ENCODE peak calls at places on chromosomes 4 and X, in six cellular contexts. O, C, F, K, L and T are unnamed samples.

GRCh38 chr4:114727426-114727825 is 128.8 kb downstream of the UGT8 start:
- DNase-seq in O (no peak), C (no peak), F (no peak), K (peak; percentile 83), L (peak; percentile 8), T (no peak)

GRCh38 chr4:136796953-136797352 is 735.3 kb downstream of the PCDH18 start:
- DNase-seq in O (no peak), C (no peak), F (no peak), K (no peak), L (peak; percentile 45), T (no peak)

GRCh38 chr4:183876268-183876934 is 28.7 kb upstream of the STOX2 start:
- DNase-seq in O (peak; percentile 90), C (peak; percentile 88), F (peak; percentile 94), K (no peak), L (no peak), T (no peak)

GRCh38 chrX:108699368-108699767 is 37.0 kb downstream of the IRS4 start:
- DNase-seq in O (peak; percentile 12), C (no peak), F (no peak), K (peak; percentile 54), L (peak; percentile 49), T (no peak)

GRCh38 chr4:43113196-43113595 is 220.7 kb downstream of the GRXCR1 start:
- DNase-seq in O (no peak), C (no peak), F (no peak), K (no peak), L (peak; percentile 11), T (no peak)

GRCh38 chrX:11478036-11478435 is 184.8 kb downstream of the AMELX start:
- DNase-seq in O (no peak), C (no peak), F (no peak), K (no peak), L (no peak), T (no peak)

GRCh38 chr4:108172780-108173598 is 4.3 kb upstream of the LEF1 start:
- DNase-seq in O (peak; percentile 67), C (peak; percentile 53), F (no peak), K (peak; percentile 77), L (peak; percentile 58), T (no peak)

GRCh38 chrX:150037041-150037440 is 98.8 kb upstream of the EOLA2 start:
- DNase-seq in O (no peak), C (no peak), F (no peak), K (no peak), L (no peak), T (no peak)

GRCh38 chrX:151902813-151903591 is 9.7 kb upstream of the MAGEA4 start:
- DNase-seq in O (peak; percentile 93), C (no peak), F (no peak), K (no peak), L (no peak), T (no peak)

GRCh38 chr4:27270435-27270834 is 409.8 kb downstream of the STIM2 start:
- DNase-seq in O (no peak), C (no peak), F (no peak), K (no peak), L (no peak), T (no peak)

GRCh38 chr4:78591404-78591803 is 39.8 kb downstream of the ANXA3 start:
- DNase-seq in O (no peak), C (no peak), F (no peak), K (no peak), L (no peak), T (no peak)

GRCh38 chr4:158316264-158316663 is 106.0 kb downstream of the TMEM144 start:
- DNase-seq in O (peak; percentile 69), C (no peak), F (no peak), K (no peak), L (no peak), T (no peak)

GRCh38 chrX:53435997-53436396 is 1.8 kb upstream of the HSD17B10 start:
- DNase-seq in O (peak; percentile 66), C (peak; percentile 53), F (no peak), K (peak; percentile 77), L (peak; percentile 79), T (no peak)

GRCh38 chrX:24241822-24242648 is 71.8 kb downstream of the SUPT20HL2 start:
- DNase-seq in O (peak; percentile 27), C (no peak), F (no peak), K (peak; percentile 49), L (peak; percentile 47), T (no peak)

GRCh38 chr4:159401791-159402380 is 299.0 kb downstream of the RAPGEF2 start:
- DNase-seq in O (peak; percentile 92), C (no peak), F (no peak), K (peak; percentile 11), L (no peak), T (no peak)

GRCh38 chr4:142350886-142351285 is 495.2 kb downstream of the INPP4B start:
- DNase-seq in O (no peak), C (no peak), F (no peak), K (no peak), L (no peak), T (no peak)

GRCh38 chr4:126364290-126364978 is 1049.7 kb downstream of the FAT4 start:
- DNase-seq in O (no peak), C (no peak), F (no peak), K (no peak), L (no peak), T (no peak)

DNA sequence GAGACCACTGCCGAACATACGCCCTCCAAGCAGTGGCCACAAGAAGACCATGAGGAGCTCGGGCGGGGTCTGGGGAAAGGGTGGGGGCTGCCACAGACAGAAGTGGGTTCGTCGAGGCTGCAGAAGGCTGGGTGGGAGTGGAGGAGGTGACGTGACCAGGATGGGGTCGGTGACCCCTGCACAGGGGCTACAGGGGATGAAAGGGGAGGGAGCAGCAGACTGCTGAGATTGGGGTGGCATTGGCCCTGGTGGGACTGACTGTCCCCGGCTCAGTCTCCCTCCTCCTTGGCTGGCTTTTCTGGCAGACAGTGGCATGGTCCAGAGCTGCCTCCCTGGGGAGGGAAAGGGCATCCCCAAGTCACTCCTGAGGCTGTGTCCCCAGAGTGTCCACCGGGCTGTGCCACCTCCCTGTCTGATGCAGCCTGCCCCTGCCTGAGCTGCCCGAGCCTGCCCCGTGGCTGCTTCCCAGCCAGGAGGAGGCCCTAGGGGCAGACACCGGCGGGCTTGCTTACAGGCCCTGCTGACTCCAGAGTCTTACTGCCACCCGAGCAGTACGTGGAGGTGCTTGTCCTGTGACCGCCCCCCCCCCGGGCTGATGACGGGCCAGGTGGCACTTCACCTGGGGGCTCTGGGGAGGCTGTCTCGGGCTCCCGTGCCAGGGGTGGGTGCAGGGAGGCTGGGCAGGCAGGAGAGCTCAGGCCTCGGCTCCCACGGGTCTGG is 7.2 kb downstream of the SH3BP2 start:
- DNase-seq in O (no peak), C (peak; percentile 61), F (no peak), K (no peak), L (no peak), T (peak; percentile 89)
- TF ChIP-seq CTCF in O (no peak), C (no peak), F (no peak), K (no peak), L (no peak), T (no peak)

GRCh38 chr4:67873116-67873515 is 10.7 kb downstream of the TMPRSS11D start:
- DNase-seq in O (no peak), C (no peak), F (no peak), K (no peak), L (no peak), T (no peak)

GRCh38 chr4:67875011-67875410 is 8.8 kb downstream of the TMPRSS11D start:
- DNase-seq in O (no peak), C (no peak), F (no peak), K (no peak), L (no peak), T (no peak)

GRCh38 chr4:67877086-67877485 is 6.7 kb downstream of the TMPRSS11D start:
- DNase-seq in O (no peak), C (no peak), F (no peak), K (no peak), L (no peak), T (no peak)

GRCh38 chr4:67869580-67870190 is 14.1 kb downstream of the TMPRSS11D start:
- DNase-seq in O (no peak), C (no peak), F (no peak), K (no peak), L (no peak), T (no peak)

GRCh38 chr4:67871867-67872266 is 11.9 kb downstream of the TMPRSS11D start:
- DNase-seq in O (peak; percentile 44), C (no peak), F (no peak), K (peak; percentile 33), L (peak; percentile 53), T (no peak)
- TF ChIP-seq CTCF in O (peak; percentile 57), C (peak; percentile 26), F (no peak), K (peak; percentile 60), L (peak; percentile 60), T (peak; percentile 67)

GRCh38 chr4:48879561-48880442 is 26.8 kb downstream of the OCIAD2 start:
- DNase-seq in O (no peak), C (no peak), F (no peak), K (peak; percentile 13), L (peak; percentile 16), T (no peak)

DNA sequence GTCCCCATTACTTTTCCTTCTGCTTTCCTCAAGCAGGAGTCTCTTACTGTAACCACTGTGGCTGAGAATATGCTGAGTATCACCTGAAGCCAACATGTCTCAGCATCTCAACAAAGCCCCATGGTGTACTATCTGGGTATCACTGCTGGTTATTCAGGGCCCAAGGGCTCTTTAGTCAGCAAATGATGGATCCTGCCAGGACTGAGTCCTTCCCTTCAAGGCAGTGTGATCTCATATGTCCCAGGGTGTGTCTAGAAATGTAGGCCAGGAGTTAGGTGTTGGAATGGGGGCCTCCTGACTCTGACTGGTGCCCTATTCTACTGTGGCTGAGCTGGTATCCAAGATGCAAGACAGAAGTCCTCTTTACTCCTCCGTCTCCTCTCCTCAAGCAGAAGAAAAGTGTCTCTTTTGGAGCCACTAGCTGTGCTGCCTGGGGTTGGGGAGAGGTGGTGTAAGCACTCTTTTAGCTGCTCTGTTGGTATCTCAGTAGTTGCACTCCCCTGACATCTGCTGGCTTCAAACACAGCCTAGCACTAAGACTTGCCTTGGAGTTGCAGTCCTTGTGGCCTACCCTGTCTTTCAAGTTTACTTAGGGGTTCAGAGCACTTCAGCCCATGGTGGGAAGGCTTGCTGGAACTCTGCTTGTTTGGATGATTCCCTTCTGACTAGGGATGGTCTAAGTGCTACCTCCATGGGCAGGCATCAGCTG is 28.6 kb downstream of the OCIAD2 start:
- DNase-seq in O (no peak), C (no peak), F (no peak), K (no peak), L (peak; percentile 15), T (no peak)
- TF ChIP-seq CTCF in O (no peak), C (no peak), F (no peak), K (no peak), L (no peak), T (no peak)

GRCh38 chrX:115940888-115941332 is 229.6 kb upstream of the AGTR2 start:
- DNase-seq in O (peak; percentile 15), C (no peak), F (peak; percentile 81), K (peak; percentile 84), L (peak; percentile 80), T (no peak)
- TF ChIP-seq CTCF in O (no peak), C (no peak), F (no peak), K (peak; percentile 65), L (peak; percentile 53), T (peak; percentile 62)

DNA sequence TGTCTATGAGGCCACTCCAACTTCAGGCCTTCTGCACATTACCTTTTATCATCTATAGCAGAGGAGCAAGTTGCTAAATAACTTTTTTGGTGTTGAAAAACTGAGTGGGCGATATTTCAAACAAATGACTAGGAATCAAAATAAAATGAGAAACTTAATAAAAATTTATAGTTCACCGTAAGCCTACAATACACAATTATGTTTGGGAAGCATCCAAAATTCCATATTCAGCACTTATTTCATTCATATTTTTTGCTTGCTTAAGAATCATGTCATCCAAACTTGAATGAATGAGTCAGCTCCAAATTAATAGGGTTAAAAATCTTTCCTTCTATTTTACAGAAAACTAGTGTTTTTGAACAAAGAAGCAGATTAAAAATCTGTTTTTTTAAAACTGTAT is 119.1 kb downstream of the SH3RF1 start:
- DNase-seq in O (peak; percentile 73), C (no peak), F (no peak), K (no peak), L (no peak), T (no peak)
- TF ChIP-seq CTCF in O (no peak), C (no peak), F (no peak), K (no peak), L (no peak), T (no peak)

GRCh38 chrX:15146515-15146914 is 123.4 kb downstream of the ASB9 start:
- DNase-seq in O (no peak), C (peak; percentile 38), F (no peak), K (peak; percentile 39), L (peak; percentile 50), T (no peak)
- TF ChIP-seq CTCF in O (peak; percentile 37), C (peak; percentile 32), F (no peak), K (peak; percentile 62), L (peak; percentile 55), T (peak; percentile 79)